ENCODE peak calls at places on chromosomes 12 and 14, in eight cellular contexts. One of them, this sample, is unnamed.

GRCh38 chr14:61493239-61493638 is 171.9 kb downstream of the PRKCH start:
- DNase-seq in T follicular helper cell: no peak
- DNase-seq in activated CD8-positive, alpha-beta memory T cell treated with anti-CD3 and anti-CD28 coated beads for 1 hour: no peak
- DNase-seq in esophagus squamous epithelium: no peak
- DNase-seq in IMR-90: peak; percentile 94
- DNase-seq in central memory CD8-positive, alpha-beta T cell: no peak
- DNase-seq in mucosa of descending colon: no peak
- DNase-seq in Calu3: no peak
- DNase-seq in this sample: no peak

GRCh38 chr12:106139422-106140141 is 828 bp upstream of the NUAK1 start:
- DNase-seq in IMR-90: peak; percentile 66
- DNase-seq in mucosa of descending colon: peak; percentile 82
- DNase-seq in Calu3: peak; percentile 95
- DNase-seq in esophagus squamous epithelium: no peak
- DNase-seq in central memory CD8-positive, alpha-beta T cell: no peak
- DNase-seq in activated CD8-positive, alpha-beta memory T cell treated with anti-CD3 and anti-CD28 coated beads for 1 hour: no peak
- DNase-seq in T follicular helper cell: no peak
- DNase-seq in this sample: no peak

GRCh38 chr14:102803139-102803538 is 25.9 kb downstream of the TRAF3 start:
- DNase-seq in T follicular helper cell: no peak
- DNase-seq in IMR-90: no peak
- DNase-seq in mucosa of descending colon: no peak
- DNase-seq in Calu3: no peak
- DNase-seq in central memory CD8-positive, alpha-beta T cell: no peak
- DNase-seq in esophagus squamous epithelium: no peak
- DNase-seq in activated CD8-positive, alpha-beta memory T cell treated with anti-CD3 and anti-CD28 coated beads for 1 hour: no peak
- DNase-seq in this sample: no peak

GRCh38 chr14:47826809-47827208 is 151.4 kb upstream of the MDGA2 start:
- DNase-seq in T follicular helper cell: no peak
- DNase-seq in activated CD8-positive, alpha-beta memory T cell treated with anti-CD3 and anti-CD28 coated beads for 1 hour: no peak
- DNase-seq in mucosa of descending colon: no peak
- DNase-seq in esophagus squamous epithelium: no peak
- DNase-seq in Calu3: no peak
- DNase-seq in central memory CD8-positive, alpha-beta T cell: no peak
- DNase-seq in IMR-90: no peak
- DNase-seq in this sample: no peak

GRCh38 chr14:69870613-69871012 is 8.6 kb upstream of the SMOC1 start:
- DNase-seq in esophagus squamous epithelium: no peak
- DNase-seq in mucosa of descending colon: no peak
- DNase-seq in T follicular helper cell: no peak
- DNase-seq in Calu3: no peak
- DNase-seq in IMR-90: no peak
- DNase-seq in central memory CD8-positive, alpha-beta T cell: no peak
- DNase-seq in activated CD8-positive, alpha-beta memory T cell treated with anti-CD3 and anti-CD28 coated beads for 1 hour: no peak
- DNase-seq in this sample: no peak

GRCh38 chr14:51929156-51929555 is 60.2 kb upstream of the RTRAF start:
- DNase-seq in IMR-90: peak; percentile 76
- DNase-seq in central memory CD8-positive, alpha-beta T cell: no peak
- DNase-seq in Calu3: no peak
- DNase-seq in esophagus squamous epithelium: no peak
- DNase-seq in mucosa of descending colon: no peak
- DNase-seq in activated CD8-positive, alpha-beta memory T cell treated with anti-CD3 and anti-CD28 coated beads for 1 hour: no peak
- DNase-seq in T follicular helper cell: no peak
- DNase-seq in this sample: no peak

GRCh38 chr14:90518941-90519256 is 122.1 kb downstream of the CALM1 start:
- DNase-seq in mucosa of descending colon: no peak
- DNase-seq in IMR-90: peak; percentile 11
- DNase-seq in central memory CD8-positive, alpha-beta T cell: no peak
- DNase-seq in T follicular helper cell: peak; percentile 37
- DNase-seq in activated CD8-positive, alpha-beta memory T cell treated with anti-CD3 and anti-CD28 coated beads for 1 hour: no peak
- DNase-seq in esophagus squamous epithelium: no peak
- DNase-seq in Calu3: peak; percentile 29
- DNase-seq in this sample: peak; percentile 65

GRCh38 chr14:65371784-65372183 is 40.7 kb upstream of the FUT8 start:
- DNase-seq in IMR-90: no peak
- DNase-seq in central memory CD8-positive, alpha-beta T cell: no peak
- DNase-seq in activated CD8-positive, alpha-beta memory T cell treated with anti-CD3 and anti-CD28 coated beads for 1 hour: no peak
- DNase-seq in T follicular helper cell: no peak
- DNase-seq in mucosa of descending colon: no peak
- DNase-seq in Calu3: no peak
- DNase-seq in esophagus squamous epithelium: no peak
- DNase-seq in this sample: peak; percentile 29

GRCh38 chr12:104454997-104455396 is 1.8 kb upstream of the CHST11 start:
- DNase-seq in activated CD8-positive, alpha-beta memory T cell treated with anti-CD3 and anti-CD28 coated beads for 1 hour: no peak
- DNase-seq in IMR-90: peak; percentile 44
- DNase-seq in esophagus squamous epithelium: no peak
- DNase-seq in Calu3: no peak
- DNase-seq in central memory CD8-positive, alpha-beta T cell: no peak
- DNase-seq in mucosa of descending colon: no peak
- DNase-seq in T follicular helper cell: no peak
- DNase-seq in this sample: no peak

GRCh38 chr14:38716871-38717270 is 386.2 kb downstream of the SEC23A start:
- DNase-seq in IMR-90: no peak
- DNase-seq in central memory CD8-positive, alpha-beta T cell: no peak
- DNase-seq in Calu3: no peak
- DNase-seq in mucosa of descending colon: no peak
- DNase-seq in activated CD8-positive, alpha-beta memory T cell treated with anti-CD3 and anti-CD28 coated beads for 1 hour: no peak
- DNase-seq in esophagus squamous epithelium: no peak
- DNase-seq in T follicular helper cell: no peak
- DNase-seq in this sample: no peak

GRCh38 chr12:12379831-12380730 is 23.2 kb downstream of the BORCS5 start:
- DNase-seq in IMR-90: no peak
- DNase-seq in Calu3: no peak
- DNase-seq in T follicular helper cell: peak; percentile 41
- DNase-seq in activated CD8-positive, alpha-beta memory T cell treated with anti-CD3 and anti-CD28 coated beads for 1 hour: peak; percentile 29
- DNase-seq in mucosa of descending colon: no peak
- DNase-seq in esophagus squamous epithelium: no peak
- DNase-seq in central memory CD8-positive, alpha-beta T cell: no peak
- DNase-seq in this sample: peak; percentile 26

GRCh38 chr12:100141666-100141997 is 1.0 kb downstream of the BLTP3B start:
- DNase-seq in activated CD8-positive, alpha-beta memory T cell treated with anti-CD3 and anti-CD28 coated beads for 1 hour: no peak
- DNase-seq in central memory CD8-positive, alpha-beta T cell: no peak
- DNase-seq in mucosa of descending colon: no peak
- DNase-seq in Calu3: no peak
- DNase-seq in T follicular helper cell: no peak
- DNase-seq in esophagus squamous epithelium: no peak
- DNase-seq in IMR-90: peak; percentile 92
- DNase-seq in this sample: no peak

GRCh38 chr12:102479099-102479887 is 1.1 kb downstream of the IGF1 start:
- DNase-seq in IMR-90: no peak
- DNase-seq in central memory CD8-positive, alpha-beta T cell: no peak
- DNase-seq in activated CD8-positive, alpha-beta memory T cell treated with anti-CD3 and anti-CD28 coated beads for 1 hour: no peak
- DNase-seq in Calu3: no peak
- DNase-seq in mucosa of descending colon: no peak
- DNase-seq in T follicular helper cell: no peak
- DNase-seq in esophagus squamous epithelium: no peak
- DNase-seq in this sample: no peak

GRCh38 chr12:117845271-117845904 is 123.4 kb downstream of the KSR2 start:
- DNase-seq in mucosa of descending colon: no peak
- DNase-seq in esophagus squamous epithelium: no peak
- DNase-seq in T follicular helper cell: no peak
- DNase-seq in IMR-90: no peak
- DNase-seq in Calu3: no peak
- DNase-seq in activated CD8-positive, alpha-beta memory T cell treated with anti-CD3 and anti-CD28 coated beads for 1 hour: no peak
- DNase-seq in central memory CD8-positive, alpha-beta T cell: no peak
- DNase-seq in this sample: peak; percentile 35

GRCh38 chr12:93061414-93062099 is 132.5 kb upstream of the EEA1 start:
- DNase-seq in Calu3: no peak
- DNase-seq in esophagus squamous epithelium: no peak
- DNase-seq in T follicular helper cell: no peak
- DNase-seq in activated CD8-positive, alpha-beta memory T cell treated with anti-CD3 and anti-CD28 coated beads for 1 hour: no peak
- DNase-seq in IMR-90: no peak
- DNase-seq in central memory CD8-positive, alpha-beta T cell: no peak
- DNase-seq in mucosa of descending colon: no peak
- DNase-seq in this sample: no peak